ENCODE peak calls at places on chromosome 19, in eight cellular contexts. C, O, T, U, K, I, W and B are unnamed samples.

GRCh38 chr19:46481187-46481586 is 9.8 kb upstream of the PNMA8A start:
- DNase-seq in I (no peak), W (no peak), O (no peak), C (no peak), U (no peak), T (no peak), K (no peak), B (no peak)

GRCh38 chr19:15371786-15372380 is 7.7 kb downstream of the AKAP8 start:
- DNase-seq in C (no peak), K (no peak), W (no peak), T (no peak), U (no peak), I (no peak), O (peak; percentile 65), B (no peak)

GRCh38 chr19:39557791-39558622 is 18.0 kb upstream of the EID2 start:
- DNase-seq in O (no peak), I (no peak), W (no peak), T (no peak), C (no peak), U (no peak), K (no peak), B (no peak)

GRCh38 chr19:2970201-2970838 is 7.0 kb upstream of the TLE6 start:
- DNase-seq in I (no peak), O (no peak), T (no peak), U (no peak), C (no peak), K (no peak), W (no peak), B (no peak)

GRCh38 chr19:48672994-48673393 is at the start of gene NTN5:
- DNase-seq in W (no peak), U (no peak), C (no peak), K (no peak), O (no peak), T (no peak), I (no peak), B (no peak)

GRCh38 chr19:28293685-28294084 is 919.3 kb downstream of the UQCRFS1 start:
- DNase-seq in C (no peak), K (no peak), W (no peak), T (no peak), I (no peak), U (no peak), O (no peak), B (no peak)

GRCh38 chr19:34220472-34221063 is 33.8 kb upstream of the GARRE1 start:
- DNase-seq in U (no peak), W (peak; percentile 57), O (no peak), C (peak; percentile 62), I (no peak), T (peak; percentile 43), K (peak; percentile 37), B (no peak)

GRCh38 chr19:18504886-18505610 is 16.8 kb downstream of the ELL start:
- DNase-seq in T (no peak), I (no peak), U (no peak), C (no peak), K (no peak), W (no peak), O (no peak), B (no peak)

GRCh38 chr19:51694318-51695085 is 1.4 kb downstream of the SPACA6 start:
- DNase-seq in U (no peak), K (no peak), I (no peak), C (no peak), O (no peak), T (no peak), W (no peak), B (no peak)

GRCh38 chr19:29215322-29215845 is 2.4 kb upstream of the UQCRFS1 start:
- DNase-seq in U (no peak), O (no peak), T (no peak), K (no peak), W (no peak), I (no peak), C (no peak), B (no peak)

GRCh38 chr19:11373166-11373884 is 1.1 kb upstream of the SWSAP1 start:
- DNase-seq in T (no peak), C (no peak), K (no peak), W (no peak), U (peak; percentile 74), O (no peak), I (peak; percentile 26), B (no peak)

GRCh38 chr19:1045247-1045603 is 5.3 kb downstream of the ABCA7 start:
- DNase-seq in K (peak; percentile 71), W (peak; percentile 66), C (peak; percentile 53), T (no peak), U (no peak), O (no peak), I (no peak), B (no peak)

GRCh38 chr19:10044390-10044789 is 31.1 kb downstream of the RDH8 start:
- DNase-seq in I (no peak), C (no peak), U (no peak), K (no peak), W (no peak), T (no peak), O (no peak), B (no peak)

GRCh38 chr19:44598355-44598754 is 15.0 kb upstream of the IGSF23 start:
- DNase-seq in I (no peak), T (no peak), U (no peak), O (no peak), K (no peak), C (no peak), W (no peak), B (no peak)

GRCh38 chr19:22327321-22327720 is 41.1 kb downstream of the ZNF729 start:
- DNase-seq in O (no peak), C (no peak), I (no peak), K (no peak), W (no peak), T (no peak), U (no peak), B (no peak)

GRCh38 chr19:16919496-16919895 is 30.7 kb downstream of the F2RL3 start:
- DNase-seq in W (no peak), U (no peak), K (no peak), C (no peak), O (no peak), T (no peak), I (no peak), B (no peak)

GRCh38 chr19:45400192-45400591 is 4.7 kb downstream of the PPP1R13L start:
- DNase-seq in W (no peak), I (no peak), U (no peak), K (no peak), T (no peak), C (no peak), O (no peak), B (no peak)

GRCh38 chr19:56837892-56838679 is 2.4 kb downstream of the PEG3 start:
- DNase-seq in C (no peak), U (peak; percentile 84), W (no peak), I (peak; percentile 82), O (peak; percentile 90), T (no peak), K (no peak), B (peak; percentile 86)

GRCh38 chr19:41811036-41811435 is 14.6 kb downstream of the CEACAM3 start:
- DNase-seq in O (peak; percentile 58), I (peak; percentile 30), T (no peak), K (no peak), C (no peak), W (no peak), U (no peak), B (peak; percentile 63)

GRCh38 chr19:43526884-43527859 is at the start of gene ETHE1:
- DNase-seq in W (peak; percentile 58), C (peak; percentile 58), T (peak; percentile 59), O (peak; percentile 95), K (peak; percentile 58), I (peak; percentile 73), U (peak; percentile 93), B (peak; percentile 85)

GRCh38 chr19:48573163-48573505 is 21.2 kb downstream of the SULT2B1 start:
- DNase-seq in U (no peak), K (no peak), C (no peak), I (no peak), T (no peak), W (no peak), O (no peak), B (no peak)

GRCh38 chr19:1394252-1395193 is 6.8 kb downstream of the GAMT start:
- DNase-seq in T (no peak), U (no peak), W (no peak), I (no peak), K (no peak), O (no peak), C (no peak), B (no peak)

GRCh38 chr19:51407631-51408131 is 9.8 kb downstream of the SIGLEC10 start:
- DNase-seq in C (no peak), U (no peak), W (peak; percentile 50), K (no peak), O (peak; percentile 7), I (no peak), T (no peak), B (peak; percentile 66)

GRCh38 chr19:13163609-13164364 is 13.6 kb downstream of the IER2 start:
- DNase-seq in U (peak; percentile 86), C (peak; percentile 54), K (no peak), W (peak; percentile 29), I (peak; percentile 66), O (peak; percentile 91), T (no peak), B (no peak)

GRCh38 chr19:33225458-33225925 is at the start of gene SLC7A10:
- DNase-seq in U (no peak), W (no peak), O (no peak), I (no peak), K (no peak), T (no peak), C (no peak), B (no peak)

GRCh38 chr19:44726465-44726864 is 22.0 kb upstream of the BCL3 start:
- DNase-seq in T (no peak), I (no peak), W (no peak), C (no peak), O (no peak), U (peak; percentile 79), K (no peak), B (no peak)

GRCh38 chr19:7637374-7638256 is 705 bp downstream of the STXBP2 start:
- DNase-seq in O (no peak), T (no peak), W (no peak), K (no peak), U (peak; percentile 88), I (no peak), C (no peak), B (no peak)